ENCODE peak calls at places on chromosomes 6 and 20, in seven cellular contexts. E, A, O, N, M, V and F are unnamed samples.

GRCh38 chr6:169498887-169499513 is 202.8 kb downstream of the WDR27 start:
- DNase-seq in A (no peak), E (no peak), N (no peak), V (no peak), M (no peak), O (no peak), F (no peak)

GRCh38 chr6:145148392-145149175 is 586.7 kb downstream of the EPM2A start:
- DNase-seq in V (no peak), E (peak), M (no peak), O (peak), N (peak), A (no peak), F (no peak)

GRCh38 chr20:36607586-36608387 is 2.2 kb downstream of the RAB5IF start:
- DNase-seq in O (no peak), V (no peak), M (no peak), N (peak), E (no peak), A (no peak), F (no peak)

GRCh38 chr6:45746046-45746445 is 269.6 kb downstream of the CLIC5 start:
- DNase-seq in N (no peak), A (no peak), V (no peak), E (peak), M (no peak), O (no peak), F (no peak)

GRCh38 chr6:85544776-85545175 is 48.9 kb downstream of the SNX14 start:
- DNase-seq in N (no peak), M (no peak), E (no peak), O (no peak), V (no peak), A (no peak), F (no peak)

GRCh38 chr6:36028088-36028886 is 679 bp downstream of the MAPK14 start:
- DNase-seq in V (peak), N (no peak), E (peak), M (no peak), A (peak), O (peak), F (no peak)

GRCh38 chr6:6466967-6467761 is 121.4 kb upstream of the LY86 start:
- DNase-seq in A (no peak), N (no peak), M (no peak), V (no peak), E (no peak), O (no peak), F (no peak)

GRCh38 chr6:52213127-52213526 is 27.0 kb downstream of the IL17A start:
- DNase-seq in E (no peak), O (no peak), A (no peak), V (no peak), N (no peak), M (no peak), F (no peak)

GRCh38 chr6:17278289-17279061 is 2.7 kb upstream of the RBM24 start:
- DNase-seq in V (no peak), N (peak), A (no peak), E (peak), M (no peak), O (no peak), F (no peak)

GRCh38 chr6:22737331-22737730 is 168.0 kb downstream of the HDGFL1 start:
- DNase-seq in A (no peak), O (no peak), V (no peak), N (peak), E (peak), M (peak), F (no peak)

GRCh38 chr6:53795702-53796450 is 1.1 kb downstream of the LRRC1 start:
- DNase-seq in E (no peak), A (no peak), O (peak), V (no peak), M (no peak), N (no peak), F (no peak)

GRCh38 chr6:129207832-129208231 is 324.9 kb downstream of the LAMA2 start:
- DNase-seq in N (no peak), E (no peak), M (no peak), O (no peak), A (no peak), V (no peak), F (no peak)

GRCh38 chr6:77463308-77463880 is at the start of gene HTR1B:
- DNase-seq in V (no peak), A (peak), M (no peak), E (no peak), O (peak), N (no peak), F (no peak)

GRCh38 chr6:52691718-52692117 is 20.8 kb downstream of the TMEM14A start:
- DNase-seq in O (no peak), N (no peak), A (no peak), M (no peak), V (no peak), E (no peak), F (no peak)

GRCh38 chr6:106125925-106126435 is 39.8 kb downstream of the PRDM1 start:
- DNase-seq in E (no peak), A (peak), M (no peak), O (no peak), V (no peak), N (peak), F (no peak)

GRCh38 chr6:30770164-30770563 is 25.8 kb upstream of the IER3 start:
- DNase-seq in O (no peak), N (peak), A (no peak), V (no peak), M (no peak), E (no peak), F (no peak)

GRCh38 chr6:12957321-12958051 is 240.9 kb downstream of the PHACTR1 start:
- DNase-seq in E (peak), M (peak), V (no peak), O (peak), N (no peak), A (peak), F (peak)

GRCh38 chr6:99431901-99432300 is 6.8 kb upstream of the PNISR start:
- DNase-seq in A (no peak), M (no peak), N (no peak), E (no peak), O (no peak), V (no peak), F (no peak)

GRCh38 chr20:45970646-45971424 is 1.2 kb downstream of the ZNF335 start:
- DNase-seq in N (no peak), M (peak), A (no peak), O (peak), V (peak), E (peak), F (no peak)

GRCh38 chr20:58449703-58450138 is 60.7 kb downstream of the VAPB start:
- DNase-seq in A (no peak), M (no peak), N (no peak), V (no peak), E (no peak), O (no peak), F (no peak)

GRCh38 chr6:163915131-163915530 is 500.6 kb downstream of the QKI start:
- DNase-seq in V (no peak), O (no peak), M (no peak), N (no peak), E (no peak), A (no peak), F (no peak)

GRCh38 chr6:91094806-91095475 is 508.1 kb upstream of the MAP3K7 start:
- DNase-seq in M (no peak), O (no peak), A (no peak), V (no peak), E (no peak), N (peak), F (no peak)

GRCh38 chr20:47748851-47749250 is 36.4 kb downstream of the SULF2 start:
- DNase-seq in E (no peak), M (no peak), N (no peak), V (no peak), O (no peak), A (no peak), F (no peak)

GRCh38 chr6:84853901-84854300 is 89.5 kb upstream of the TBX18 start:
- DNase-seq in A (no peak), M (no peak), E (no peak), N (no peak), O (no peak), V (no peak), F (no peak)

GRCh38 chr6:148404456-148405022 is 61.9 kb downstream of the SASH1 start:
- DNase-seq in E (no peak), O (no peak), N (no peak), V (no peak), A (no peak), M (no peak), F (no peak)

GRCh38 chr6:78489874-78490273 is 377.5 kb upstream of the IRAK1BP1 start:
- DNase-seq in V (no peak), A (no peak), E (peak), N (no peak), O (no peak), M (no peak), F (no peak)

GRCh38 chr20:32965581-32966373 is 38.5 kb downstream of the SUN5 start:
- DNase-seq in V (peak), E (no peak), O (peak), A (peak), N (no peak), M (peak), F (no peak)

GRCh38 chr6:36834576-36835293 is 4.5 kb downstream of the CPNE5 start:
- DNase-seq in M (no peak), V (no peak), N (no peak), O (no peak), E (no peak), A (no peak), F (no peak)

GRCh38 chr6:143843689-143844405 is 709 bp downstream of the LTV1 start:
- DNase-seq in E (peak), M (no peak), O (no peak), V (no peak), N (no peak), A (peak), F (no peak)

GRCh38 chr6:102848796-102849195 is 1455.3 kb downstream of the GRIK2 start:
- DNase-seq in A (no peak), E (no peak), O (no peak), V (no peak), N (no peak), M (no peak), F (no peak)